ENCODE peak calls at places on chromosome 10, in five cellular contexts. S is pancreas, W is SK-N-SH, I is HT1080, C is bronchial epithelial cell. X is an unnamed sample.
A peak's percentile ranks its signal among the peaks of the same experiment; 100 is the strongest.

GRCh38 chr10:78349165-78349516 is 315.5 kb downstream of the RPS24 start:
- DNase-seq in S (no peak), W (no peak), I (no peak), C (no peak), X (no peak)

GRCh38 chr10:72257051-72257892 is 16.5 kb upstream of the DDIT4 start:
- DNase-seq in S (no peak), W (no peak), I (no peak), C (no peak), X (no peak)

GRCh38 chr10:85596389-85596788 is 770.2 kb downstream of the GRID1 start:
- DNase-seq in S (no peak), W (no peak), I (no peak), C (no peak), X (no peak)

GRCh38 chr10:131733596-131733995 is 167.2 kb upstream of the PPP2R2D start:
- DNase-seq in S (no peak), W (peak; percentile 5), I (no peak), C (no peak), X (no peak)

GRCh38 chr10:119029613-119030420 is at the start of gene NANOS1:
- DNase-seq in S (peak; percentile 79), W (no peak), I (no peak), C (no peak), X (peak; percentile 53)

GRCh38 chr10:60778978-60779668 is 845 bp downstream of the CDK1 start:
- DNase-seq in S (no peak), W (no peak), I (peak; percentile 33), C (no peak), X (no peak)

GRCh38 chr10:4778761-4779160 is 47.2 kb upstream of the AKR1E2 start:
- DNase-seq in S (no peak), W (no peak), I (no peak), C (no peak), X (no peak)

GRCh38 chr10:44051584-44052385 is 333.1 kb downstream of the CXCL12 start:
- DNase-seq in S (no peak), W (no peak), I (peak; percentile 38), C (peak; percentile 37), X (no peak)

GRCh38 chr10:59945590-59945989 is 39.2 kb upstream of the CCDC6 start:
- DNase-seq in S (no peak), W (no peak), I (no peak), C (peak; percentile 29), X (no peak)

GRCh38 chr10:102246261-102246660 is 929 bp downstream of the GBF1 start:
- DNase-seq in S (no peak), W (no peak), I (no peak), C (peak; percentile 50), X (no peak)

GRCh38 chr10:110516815-110517492 is 19.2 kb downstream of the DUSP5 start:
- DNase-seq in S (no peak), W (no peak), I (no peak), C (no peak), X (no peak)

GRCh38 chr10:34156781-34157425 is 658.2 kb downstream of the PARD3 start:
- DNase-seq in S (no peak), W (no peak), I (peak; percentile 58), C (peak; percentile 79), X (no peak)

GRCh38 chr10:132834891-132835847 is 49.2 kb upstream of the NKX6-2 start:
- DNase-seq in S (peak; percentile 55), W (no peak), I (no peak), C (no peak), X (no peak)

GRCh38 chr10:79344502-79345195 is 2.6 kb upstream of the PPIF start:
- DNase-seq in S (peak; percentile 85), W (no peak), I (no peak), C (no peak), X (peak; percentile 84)

GRCh38 chr10:26486985-26487850 is 49.1 kb downstream of the APBB1IP start:
- DNase-seq in S (no peak), W (no peak), I (peak; percentile 96), C (peak; percentile 4), X (no peak)

GRCh38 chr10:61486738-61487396 is 33.7 kb upstream of the TMEM26 start:
- DNase-seq in S (no peak), W (no peak), I (peak; percentile 17), C (peak; percentile 34), X (no peak)

GRCh38 chr10:13865758-13866491 is 279.2 kb downstream of the PRPF18 start:
- DNase-seq in S (no peak), W (no peak), I (peak; percentile 99), C (peak; percentile 88), X (no peak)

GRCh38 chr10:78383378-78383777 is 349.7 kb downstream of the RPS24 start:
- DNase-seq in S (no peak), W (no peak), I (no peak), C (no peak), X (no peak)

GRCh38 chr10:122073508-122073907 is 84.5 kb downstream of the TACC2 start:
- DNase-seq in S (no peak), W (no peak), I (no peak), C (no peak), X (no peak)

GRCh38 chr10:26502988-26503387 is 64.8 kb downstream of the APBB1IP start:
- DNase-seq in S (no peak), W (no peak), I (no peak), C (no peak), X (no peak)

GRCh38 chr10:101682172-101682825 is 12.7 kb downstream of the FBXW4 start:
- DNase-seq in S (no peak), W (no peak), I (peak; percentile 20), C (no peak), X (no peak)

GRCh38 chr10:57338823-57339558 is 928.7 kb downstream of the IPMK start:
- DNase-seq in S (no peak), W (peak; percentile 52), I (peak; percentile 31), C (peak; percentile 30), X (no peak)

GRCh38 chr10:45655219-45655618 is 17.4 kb downstream of the ZFAND4 start:
- DNase-seq in S (no peak), W (no peak), I (no peak), C (no peak), X (no peak)

GRCh38 chr10:78170026-78170475 is 136.4 kb downstream of the RPS24 start:
- DNase-seq in S (no peak), W (no peak), I (peak; percentile 58), C (peak; percentile 85), X (no peak)

GRCh38 chr10:3886191-3886590 is 101.2 kb upstream of the KLF6 start:
- DNase-seq in S (no peak), W (peak; percentile 58), I (peak; percentile 24), C (no peak), X (no peak)